ENCODE peak calls at places on chromosome 13, in four cellular contexts. E, I, Y and B are unnamed samples.

GRCh38 chr13:37306778-37307544 is 201.5 kb upstream of the CSNK1A1L start:
- DNase-seq in E (no peak), I (no peak), Y (no peak), B (no peak)

GRCh38 chr13:54356209-54356608 is 1327.6 kb downstream of the OLFM4 start:
- DNase-seq in E (no peak), I (no peak), Y (no peak), B (no peak)

GRCh38 chr13:67075239-67075638 is 154.9 kb downstream of the PCDH9 start:
- DNase-seq in E (no peak), I (no peak), Y (no peak), B (no peak)

GRCh38 chr13:55464222-55464621 is 1676.5 kb upstream of the PRR20A start:
- DNase-seq in E (no peak), I (no peak), Y (no peak), B (no peak)

GRCh38 chr13:76792680-76793334 is 93.4 kb downstream of the KCTD12 start:
- DNase-seq in E (no peak), I (no peak), Y (no peak), B (no peak)

GRCh38 chr13:50527612-50528509 is 315.6 kb downstream of the DLEU7 start:
- DNase-seq in E (no peak), I (no peak), Y (no peak), B (no peak)

GRCh38 chr13:95784161-95784880 is 107.4 kb downstream of the DNAJC3 start:
- DNase-seq in E (no peak), I (no peak), Y (no peak), B (no peak)

GRCh38 chr13:78998736-78999135 is 339.8 kb upstream of the OBI1 start:
- DNase-seq in E (no peak), I (no peak), Y (no peak), B (no peak)

GRCh38 chr13:101511766-101512165 is 59.3 kb downstream of the ITGBL1 start:
- DNase-seq in E (no peak), I (no peak), Y (no peak), B (no peak)

GRCh38 chr13:106484755-106485193 is 50.7 kb downstream of the EFNB2 start:
- DNase-seq in E (no peak), I (no peak), Y (no peak), B (no peak)

GRCh38 chr13:111572956-111573355 is 252.5 kb downstream of the TEX29 start:
- DNase-seq in E (no peak), I (peak; percentile 27), Y (no peak), B (no peak)

GRCh38 chr13:44857061-44857460 is 132.2 kb downstream of the NUFIP1 start:
- DNase-seq in E (no peak), I (no peak), Y (no peak), B (no peak)

GRCh38 chr13:91046715-91047327 is 300.7 kb upstream of the MIR17HG start:
- DNase-seq in E (no peak), I (no peak), Y (no peak), B (no peak)

GRCh38 chr13:110498765-110499164 is 62.8 kb downstream of the RAB20 start:
- DNase-seq in E (no peak), I (no peak), Y (no peak), B (no peak)

GRCh38 chr13:81927347-81927746 is 1586.4 kb upstream of the SPRY2 start:
- DNase-seq in E (no peak), I (no peak), Y (no peak), B (no peak)

GRCh38 chr13:86425127-86425526 is 625.9 kb upstream of the SLITRK6 start:
- DNase-seq in E (no peak), I (no peak), Y (no peak), B (no peak)

GRCh38 chr13:44368062-44368591 is 5.5 kb upstream of the SERP2 start:
- DNase-seq in E (peak; percentile 21), I (no peak), Y (no peak), B (no peak)

GRCh38 chr13:112687836-112688559 is 1.8 kb upstream of the ATP11A start:
- DNase-seq in E (no peak), I (no peak), Y (no peak), B (no peak)

GRCh38 chr13:111644750-111645149 is 324.3 kb downstream of the TEX29 start:
- DNase-seq in E (no peak), I (no peak), Y (no peak), B (no peak)

GRCh38 chr13:78934336-78934735 is 275.4 kb upstream of the OBI1 start:
- DNase-seq in E (no peak), I (no peak), Y (no peak), B (no peak)

GRCh38 chr13:106176103-106176502 is 359.4 kb downstream of the EFNB2 start:
- DNase-seq in E (no peak), I (no peak), Y (no peak), B (no peak)

GRCh38 chr13:107809125-107809524 is 406.2 kb downstream of the LIG4 start:
- DNase-seq in E (no peak), I (no peak), Y (no peak), B (no peak)

GRCh38 chr13:76009491-76009890 is 373.4 kb downstream of the LMO7 start:
- DNase-seq in E (no peak), I (no peak), Y (no peak), B (no peak)

GRCh38 chr13:25980255-25980654 is 71.6 kb downstream of the SHISA2 start:
- DNase-seq in E (no peak), I (no peak), Y (peak; percentile 46), B (no peak)

GRCh38 chr13:31199849-31200635 is at the start of gene B3GLCT:
- DNase-seq in E (peak; percentile 82), I (peak; percentile 85), Y (peak; percentile 46), B (no peak)

GRCh38 chr13:38902551-38902950 is 88.1 kb downstream of the STOML3 start:
- DNase-seq in E (no peak), I (no peak), Y (no peak), B (no peak)

GRCh38 chr13:72293206-72293605 is 426.2 kb upstream of the DACH1 start:
- DNase-seq in E (no peak), I (no peak), Y (no peak), B (no peak)

GRCh38 chr13:36820222-36820621 is 1.2 kb downstream of the RFXAP start:
- DNase-seq in E (no peak), I (no peak), Y (no peak), B (no peak)

GRCh38 chr13:108700421-108701170 is 71.2 kb downstream of the MYO16 start:
- DNase-seq in E (no peak), I (no peak), Y (no peak), B (no peak)

GRCh38 chr13:36163809-36164308 is 32.7 kb upstream of the DCLK1 start:
- DNase-seq in E (no peak), I (peak; percentile 19), Y (no peak), B (no peak)

GRCh38 chr13:36395280-36395679 is 37.0 kb upstream of the CCNA1 start:
- DNase-seq in E (no peak), I (no peak), Y (no peak), B (no peak)

GRCh38 chr13:19817106-19817505 is 34.4 kb upstream of the PSPC1 start:
- DNase-seq in E (no peak), I (no peak), Y (no peak), B (no peak)

GRCh38 chr13:40484981-40485380 is 181.5 kb downstream of the FOXO1 start:
- DNase-seq in E (no peak), I (no peak), Y (no peak), B (no peak)

GRCh38 chr13:73677041-73677589 is 457.1 kb downstream of the KLF12 start:
- DNase-seq in E (no peak), I (no peak), Y (no peak), B (no peak)

GRCh38 chr13:53137777-53138176 is 109.2 kb downstream of the OLFM4 start:
- DNase-seq in E (no peak), I (no peak), Y (no peak), B (no peak)

DNA sequence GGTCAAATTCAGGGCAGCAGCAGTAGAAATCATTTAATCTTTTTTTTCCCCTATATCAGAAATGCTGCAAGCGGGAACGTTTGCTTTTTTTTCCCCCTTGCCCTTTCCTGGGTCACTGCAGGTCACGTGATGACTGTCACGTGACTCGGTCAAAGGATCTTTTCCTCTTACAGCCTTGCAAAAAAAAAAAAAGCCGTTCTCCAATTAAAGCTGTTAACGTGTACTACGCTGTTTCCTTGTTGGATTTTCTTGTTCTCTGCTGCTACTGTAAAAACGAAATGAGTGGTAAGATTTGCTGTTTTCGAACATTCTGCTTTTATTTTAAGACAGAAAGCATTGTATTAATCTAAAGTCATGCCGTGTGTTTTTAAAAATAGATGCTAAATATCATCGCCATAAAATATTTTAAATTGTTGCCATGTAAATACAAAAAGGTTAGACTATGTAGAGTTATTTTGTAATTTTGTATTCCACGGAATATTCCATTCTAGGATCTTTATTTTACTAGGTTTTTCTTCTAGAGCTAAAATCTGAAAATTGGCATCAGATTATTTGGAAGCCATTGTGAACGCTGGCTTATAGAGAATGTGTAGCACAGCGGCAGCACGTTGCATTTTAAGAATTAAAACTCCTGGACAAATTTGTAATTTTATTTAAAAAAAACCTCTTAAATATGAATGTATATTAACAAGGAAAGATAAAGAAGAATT is 109.9 kb upstream of the MLNR start:
- DNase-seq in E (peak; percentile 66), I (peak; percentile 87), Y (no peak), B (peak; percentile 81)
- TF ChIP-seq POLR2AphosphoS5 in E (peak; percentile 34), I (peak; percentile 33), Y (no peak), B (peak; percentile 40)

DNA sequence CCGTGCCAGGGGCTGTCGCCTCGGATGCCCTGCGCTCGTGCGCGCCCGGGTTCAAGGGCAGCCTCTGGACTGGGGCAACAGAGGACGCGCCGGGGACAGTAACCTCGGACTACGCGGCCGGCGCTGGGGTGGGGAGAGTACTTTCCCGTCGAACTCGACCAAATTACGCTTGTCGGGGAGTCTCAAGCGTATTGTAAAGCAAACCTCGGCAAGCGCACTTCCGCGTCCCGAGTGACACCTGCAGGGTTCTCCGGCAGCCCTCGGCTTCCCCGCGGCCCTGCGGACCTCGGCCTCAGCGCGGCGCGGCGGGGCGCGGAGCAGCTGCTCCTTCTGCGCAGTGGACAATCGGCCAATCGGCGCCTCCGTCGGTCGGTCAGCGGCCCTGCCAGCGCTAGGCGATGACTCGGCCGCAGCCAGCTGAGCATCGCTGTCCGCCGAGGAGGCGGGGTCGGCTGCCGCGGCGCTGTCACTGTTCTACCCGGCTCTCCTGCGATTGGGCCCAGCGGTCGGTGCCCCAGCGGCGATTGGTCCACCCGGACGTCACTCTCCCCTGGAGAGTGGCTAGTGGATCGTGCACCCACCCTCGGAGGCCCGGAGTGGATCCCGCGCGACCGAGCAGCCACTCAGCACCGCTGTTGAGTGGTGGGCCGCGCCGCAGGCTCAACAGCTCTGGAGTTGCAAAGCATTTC is at the start of gene SLC46A3:
- DNase-seq in E (peak; percentile 90), I (peak; percentile 99), Y (peak; percentile 80), B (peak; percentile 99)
- H3K27ac ChIP-seq in E (peak within 1 kb of the TSS; percentile 41), I (peak within 1 kb of the TSS; percentile 92), Y (no peak within 1 kb of the TSS), B (peak within 1 kb of the TSS; percentile 81)

DNA sequence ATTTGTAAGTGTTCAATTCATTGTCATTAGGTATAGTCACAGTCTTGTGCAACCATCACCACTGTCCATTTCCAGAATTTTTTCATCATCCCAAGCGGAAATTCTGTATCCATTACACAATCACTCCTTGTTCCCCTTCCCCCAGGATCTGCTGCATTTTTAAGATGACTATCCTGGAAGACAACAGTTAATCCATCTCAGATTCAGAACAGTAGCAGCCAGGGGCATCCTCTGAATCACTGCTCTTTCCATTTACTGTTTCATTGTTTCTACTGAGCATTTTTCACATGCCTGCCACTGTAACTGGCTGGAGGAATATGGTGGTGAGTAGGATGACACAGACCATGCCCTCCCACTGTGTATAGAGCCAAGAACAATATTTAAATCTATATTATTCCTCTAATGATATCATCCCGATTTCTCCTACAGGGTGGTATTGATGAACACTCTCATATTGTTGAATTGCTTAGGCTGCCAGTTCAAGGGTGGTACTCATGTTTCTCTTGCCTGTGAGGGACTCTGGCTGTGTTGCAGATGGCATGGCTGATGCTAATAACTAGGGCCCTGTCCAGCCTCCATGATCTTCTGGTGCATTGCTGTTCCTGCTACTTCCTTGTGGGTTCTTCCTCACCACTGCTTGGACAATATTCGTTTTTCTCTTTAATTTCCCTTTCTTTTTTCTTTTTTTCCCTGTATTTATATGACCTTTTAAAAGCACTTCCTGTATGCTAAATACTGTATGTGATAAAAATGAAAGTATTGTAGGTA is 59.0 kb downstream of the WDFY2 start:
- DNase-seq in E (no peak), I (no peak), Y (no peak), B (no peak)
- TF ChIP-seq EP300 in E (no peak), I (no peak), Y (no peak), B (no peak)

GRCh38 chr13:32426981-32427851 is 714 bp downstream of the N4BP2L1 start:
- DNase-seq in E (no peak), I (peak; percentile 56), Y (no peak), B (peak; percentile 73)
- TF ChIP-seq POLR2AphosphoS5 in E (no peak), I (no peak), Y (no peak), B (no peak)